ENCODE peak calls at places on chromosomes 2 and 18, in nine cellular contexts. One of them, this sample, is unnamed.

GRCh38 chr18:12904012-12904516 is 20.0 kb upstream of the PTPN2 start:
- DNase-seq in neuronal stem cell: no peak
- DNase-seq in Ammon's horn: no peak
- DNase-seq in cardiac fibroblast: peak; percentile 27
- DNase-seq in keratinocyte: no peak
- DNase-seq in SJSA1: no peak
- DNase-seq in astrocyte of the spinal cord: no peak
- DNase-seq in HT-29: peak; percentile 13
- DNase-seq in stimulated activated naive CD8-positive, alpha-beta T cell treated with anti-CD3 and anti-CD28 coated beads, Interleukin-15, amount 100 ng/mL, for 72 hours: peak; percentile 69
- DNase-seq in this sample: peak; percentile 13

GRCh38 chr2:222358876-222359275 is 60.1 kb upstream of the PAX3 start:
- DNase-seq in cardiac fibroblast: peak; percentile 73
- DNase-seq in HT-29: no peak
- DNase-seq in neuronal stem cell: no peak
- DNase-seq in Ammon's horn: no peak
- DNase-seq in stimulated activated naive CD8-positive, alpha-beta T cell treated with anti-CD3 and anti-CD28 coated beads, Interleukin-15, amount 100 ng/mL, for 72 hours: no peak
- DNase-seq in SJSA1: no peak
- DNase-seq in keratinocyte: no peak
- DNase-seq in astrocyte of the spinal cord: peak; percentile 48
- DNase-seq in this sample: no peak

GRCh38 chr18:371616-371998 is 103.8 kb upstream of the THOC1 start:
- DNase-seq in HT-29: no peak
- DNase-seq in cardiac fibroblast: no peak
- DNase-seq in SJSA1: no peak
- DNase-seq in astrocyte of the spinal cord: no peak
- DNase-seq in stimulated activated naive CD8-positive, alpha-beta T cell treated with anti-CD3 and anti-CD28 coated beads, Interleukin-15, amount 100 ng/mL, for 72 hours: no peak
- DNase-seq in neuronal stem cell: no peak
- DNase-seq in keratinocyte: no peak
- DNase-seq in Ammon's horn: no peak
- DNase-seq in this sample: no peak

GRCh38 chr2:86037141-86037794 is 68.4 kb downstream of the POLR1A start:
- DNase-seq in SJSA1: no peak
- DNase-seq in keratinocyte: no peak
- DNase-seq in cardiac fibroblast: peak; percentile 85
- DNase-seq in neuronal stem cell: no peak
- DNase-seq in Ammon's horn: peak; percentile 42
- DNase-seq in astrocyte of the spinal cord: peak; percentile 78
- DNase-seq in stimulated activated naive CD8-positive, alpha-beta T cell treated with anti-CD3 and anti-CD28 coated beads, Interleukin-15, amount 100 ng/mL, for 72 hours: peak; percentile 58
- DNase-seq in HT-29: no peak
- DNase-seq in this sample: no peak

GRCh38 chr2:107281637-107282036 is 395.7 kb upstream of the ST6GAL2 start:
- DNase-seq in SJSA1: no peak
- DNase-seq in cardiac fibroblast: no peak
- DNase-seq in stimulated activated naive CD8-positive, alpha-beta T cell treated with anti-CD3 and anti-CD28 coated beads, Interleukin-15, amount 100 ng/mL, for 72 hours: no peak
- DNase-seq in HT-29: no peak
- DNase-seq in Ammon's horn: no peak
- DNase-seq in astrocyte of the spinal cord: no peak
- DNase-seq in keratinocyte: no peak
- DNase-seq in neuronal stem cell: no peak
- DNase-seq in this sample: no peak

GRCh38 chr2:239148495-239149200 is 252.2 kb downstream of the HDAC4 start:
- DNase-seq in stimulated activated naive CD8-positive, alpha-beta T cell treated with anti-CD3 and anti-CD28 coated beads, Interleukin-15, amount 100 ng/mL, for 72 hours: peak; percentile 4
- DNase-seq in neuronal stem cell: no peak
- DNase-seq in Ammon's horn: no peak
- DNase-seq in keratinocyte: no peak
- DNase-seq in cardiac fibroblast: no peak
- DNase-seq in HT-29: no peak
- DNase-seq in astrocyte of the spinal cord: no peak
- DNase-seq in SJSA1: no peak
- DNase-seq in this sample: no peak

GRCh38 chr2:80364511-80365212 is 60.1 kb upstream of the LRRTM1 start:
- DNase-seq in cardiac fibroblast: no peak
- DNase-seq in Ammon's horn: no peak
- DNase-seq in HT-29: no peak
- DNase-seq in stimulated activated naive CD8-positive, alpha-beta T cell treated with anti-CD3 and anti-CD28 coated beads, Interleukin-15, amount 100 ng/mL, for 72 hours: no peak
- DNase-seq in keratinocyte: no peak
- DNase-seq in neuronal stem cell: peak; percentile 4
- DNase-seq in SJSA1: no peak
- DNase-seq in astrocyte of the spinal cord: no peak
- DNase-seq in this sample: no peak

GRCh38 chr2:182784777-182785176 is 68.7 kb downstream of the DNAJC10 start:
- DNase-seq in neuronal stem cell: peak; percentile 33
- DNase-seq in cardiac fibroblast: peak; percentile 65
- DNase-seq in keratinocyte: no peak
- DNase-seq in HT-29: peak; percentile 71
- DNase-seq in astrocyte of the spinal cord: peak; percentile 63
- DNase-seq in stimulated activated naive CD8-positive, alpha-beta T cell treated with anti-CD3 and anti-CD28 coated beads, Interleukin-15, amount 100 ng/mL, for 72 hours: no peak
- DNase-seq in SJSA1: no peak
- DNase-seq in Ammon's horn: peak; percentile 44
- DNase-seq in this sample: peak; percentile 67

GRCh38 chr2:27024188-27024587 is 8.6 kb upstream of the TMEM214 start:
- DNase-seq in cardiac fibroblast: no peak
- DNase-seq in keratinocyte: no peak
- DNase-seq in stimulated activated naive CD8-positive, alpha-beta T cell treated with anti-CD3 and anti-CD28 coated beads, Interleukin-15, amount 100 ng/mL, for 72 hours: no peak
- DNase-seq in astrocyte of the spinal cord: no peak
- DNase-seq in Ammon's horn: no peak
- DNase-seq in neuronal stem cell: no peak
- DNase-seq in HT-29: no peak
- DNase-seq in SJSA1: no peak
- DNase-seq in this sample: peak; percentile 79

GRCh38 chr2:231905026-231905425 is 21.2 kb downstream of the NPPC start:
- DNase-seq in keratinocyte: no peak
- DNase-seq in astrocyte of the spinal cord: no peak
- DNase-seq in neuronal stem cell: no peak
- DNase-seq in Ammon's horn: no peak
- DNase-seq in stimulated activated naive CD8-positive, alpha-beta T cell treated with anti-CD3 and anti-CD28 coated beads, Interleukin-15, amount 100 ng/mL, for 72 hours: no peak
- DNase-seq in cardiac fibroblast: no peak
- DNase-seq in HT-29: no peak
- DNase-seq in SJSA1: no peak
- DNase-seq in this sample: no peak

GRCh38 chr2:181341855-181342594 is 115.2 kb upstream of the ITGA4 start:
- DNase-seq in cardiac fibroblast: no peak
- DNase-seq in HT-29: no peak
- DNase-seq in astrocyte of the spinal cord: no peak
- DNase-seq in Ammon's horn: no peak
- DNase-seq in SJSA1: no peak
- DNase-seq in keratinocyte: no peak
- DNase-seq in stimulated activated naive CD8-positive, alpha-beta T cell treated with anti-CD3 and anti-CD28 coated beads, Interleukin-15, amount 100 ng/mL, for 72 hours: no peak
- DNase-seq in neuronal stem cell: no peak
- DNase-seq in this sample: no peak

GRCh38 chr2:54054271-54054670 is 61.1 kb upstream of the ACYP2 start:
- DNase-seq in Ammon's horn: no peak
- DNase-seq in stimulated activated naive CD8-positive, alpha-beta T cell treated with anti-CD3 and anti-CD28 coated beads, Interleukin-15, amount 100 ng/mL, for 72 hours: no peak
- DNase-seq in cardiac fibroblast: no peak
- DNase-seq in SJSA1: no peak
- DNase-seq in keratinocyte: no peak
- DNase-seq in astrocyte of the spinal cord: no peak
- DNase-seq in HT-29: no peak
- DNase-seq in neuronal stem cell: no peak
- DNase-seq in this sample: peak; percentile 51

GRCh38 chr2:233822101-233822771 is 32.1 kb downstream of the HJURP start:
- DNase-seq in stimulated activated naive CD8-positive, alpha-beta T cell treated with anti-CD3 and anti-CD28 coated beads, Interleukin-15, amount 100 ng/mL, for 72 hours: no peak
- DNase-seq in keratinocyte: no peak
- DNase-seq in Ammon's horn: no peak
- DNase-seq in cardiac fibroblast: no peak
- DNase-seq in SJSA1: peak; percentile 41
- DNase-seq in neuronal stem cell: no peak
- DNase-seq in astrocyte of the spinal cord: no peak
- DNase-seq in HT-29: no peak
- DNase-seq in this sample: no peak

GRCh38 chr2:66030553-66030952 is 404.4 kb upstream of the MEIS1 start:
- DNase-seq in keratinocyte: no peak
- DNase-seq in stimulated activated naive CD8-positive, alpha-beta T cell treated with anti-CD3 and anti-CD28 coated beads, Interleukin-15, amount 100 ng/mL, for 72 hours: no peak
- DNase-seq in HT-29: peak; percentile 24
- DNase-seq in Ammon's horn: no peak
- DNase-seq in SJSA1: no peak
- DNase-seq in neuronal stem cell: no peak
- DNase-seq in cardiac fibroblast: no peak
- DNase-seq in astrocyte of the spinal cord: no peak
- DNase-seq in this sample: peak; percentile 66

GRCh38 chr2:50111067-50111466 is 920.9 kb downstream of the NRXN1 start:
- DNase-seq in cardiac fibroblast: no peak
- DNase-seq in astrocyte of the spinal cord: no peak
- DNase-seq in stimulated activated naive CD8-positive, alpha-beta T cell treated with anti-CD3 and anti-CD28 coated beads, Interleukin-15, amount 100 ng/mL, for 72 hours: no peak
- DNase-seq in neuronal stem cell: no peak
- DNase-seq in SJSA1: no peak
- DNase-seq in HT-29: no peak
- DNase-seq in keratinocyte: no peak
- DNase-seq in Ammon's horn: no peak
- DNase-seq in this sample: peak; percentile 42

GRCh38 chr18:46182633-46183401 is 78.6 kb downstream of the HAUS1 start:
- DNase-seq in HT-29: no peak
- DNase-seq in keratinocyte: no peak
- DNase-seq in neuronal stem cell: no peak
- DNase-seq in SJSA1: no peak
- DNase-seq in astrocyte of the spinal cord: no peak
- DNase-seq in cardiac fibroblast: no peak
- DNase-seq in Ammon's horn: no peak
- DNase-seq in stimulated activated naive CD8-positive, alpha-beta T cell treated with anti-CD3 and anti-CD28 coated beads, Interleukin-15, amount 100 ng/mL, for 72 hours: no peak
- DNase-seq in this sample: no peak

GRCh38 chr18:22488554-22488953 is 70.8 kb upstream of the CTAGE1 start:
- DNase-seq in SJSA1: no peak
- DNase-seq in neuronal stem cell: no peak
- DNase-seq in cardiac fibroblast: peak; percentile 60
- DNase-seq in keratinocyte: no peak
- DNase-seq in Ammon's horn: no peak
- DNase-seq in HT-29: no peak
- DNase-seq in stimulated activated naive CD8-positive, alpha-beta T cell treated with anti-CD3 and anti-CD28 coated beads, Interleukin-15, amount 100 ng/mL, for 72 hours: no peak
- DNase-seq in astrocyte of the spinal cord: no peak
- DNase-seq in this sample: no peak

GRCh38 chr2:85601771-85602475 is 575 bp downstream of the TMEM150A start:
- DNase-seq in SJSA1: no peak
- DNase-seq in stimulated activated naive CD8-positive, alpha-beta T cell treated with anti-CD3 and anti-CD28 coated beads, Interleukin-15, amount 100 ng/mL, for 72 hours: no peak
- DNase-seq in Ammon's horn: peak; percentile 74
- DNase-seq in cardiac fibroblast: peak; percentile 36
- DNase-seq in neuronal stem cell: no peak
- DNase-seq in HT-29: peak; percentile 18
- DNase-seq in astrocyte of the spinal cord: peak; percentile 37
- DNase-seq in keratinocyte: no peak
- DNase-seq in this sample: peak; percentile 58

GRCh38 chr18:3048121-3048520 is 35.2 kb upstream of the LPIN2 start:
- DNase-seq in cardiac fibroblast: no peak
- DNase-seq in astrocyte of the spinal cord: no peak
- DNase-seq in stimulated activated naive CD8-positive, alpha-beta T cell treated with anti-CD3 and anti-CD28 coated beads, Interleukin-15, amount 100 ng/mL, for 72 hours: no peak
- DNase-seq in HT-29: no peak
- DNase-seq in SJSA1: no peak
- DNase-seq in Ammon's horn: peak; percentile 59
- DNase-seq in keratinocyte: no peak
- DNase-seq in neuronal stem cell: no peak
- DNase-seq in this sample: no peak

GRCh38 chr2:53452957-53453748 is 314.5 kb upstream of the CHAC2 start:
- DNase-seq in cardiac fibroblast: no peak
- DNase-seq in neuronal stem cell: no peak
- DNase-seq in HT-29: no peak
- DNase-seq in keratinocyte: no peak
- DNase-seq in astrocyte of the spinal cord: no peak
- DNase-seq in SJSA1: no peak
- DNase-seq in Ammon's horn: peak; percentile 27
- DNase-seq in stimulated activated naive CD8-positive, alpha-beta T cell treated with anti-CD3 and anti-CD28 coated beads, Interleukin-15, amount 100 ng/mL, for 72 hours: no peak
- DNase-seq in this sample: no peak

GRCh38 chr2:84643991-84644390 is 127.7 kb downstream of the DNAH6 start:
- DNase-seq in stimulated activated naive CD8-positive, alpha-beta T cell treated with anti-CD3 and anti-CD28 coated beads, Interleukin-15, amount 100 ng/mL, for 72 hours: no peak
- DNase-seq in keratinocyte: no peak
- DNase-seq in Ammon's horn: no peak
- DNase-seq in SJSA1: no peak
- DNase-seq in astrocyte of the spinal cord: no peak
- DNase-seq in cardiac fibroblast: no peak
- DNase-seq in neuronal stem cell: no peak
- DNase-seq in HT-29: no peak
- DNase-seq in this sample: no peak

This sample was measured in SK-MEL-5.